ENCODE peak calls at places on chromosome 19, in seven cellular contexts. One of them, this sample, is unnamed.

GRCh38 chr19:18775586-18776287 is 15.4 kb downstream of the COMP start:
- DNase-seq in pancreas: peak; percentile 30
- DNase-seq in psoas muscle: no peak
- DNase-seq in heart right ventricle: no peak
- DNase-seq in thoracic aorta: no peak
- DNase-seq in adrenal gland: peak; percentile 58
- DNase-seq in testis: no peak
- DNase-seq in this sample: no peak

GRCh38 chr19:940591-941291 is 14.9 kb downstream of the ARID3A start:
- DNase-seq in heart right ventricle: no peak
- DNase-seq in psoas muscle: peak; percentile 83
- DNase-seq in testis: peak; percentile 81
- DNase-seq in adrenal gland: peak; percentile 76
- DNase-seq in thoracic aorta: peak; percentile 57
- DNase-seq in pancreas: peak; percentile 95
- DNase-seq in this sample: no peak

GRCh38 chr19:35549174-35549788 is 3.9 kb downstream of the TMEM147 start:
- DNase-seq in pancreas: no peak
- DNase-seq in testis: peak; percentile 39
- DNase-seq in psoas muscle: no peak
- DNase-seq in heart right ventricle: peak; percentile 55
- DNase-seq in adrenal gland: peak; percentile 70
- DNase-seq in thoracic aorta: no peak
- DNase-seq in this sample: peak; percentile 62

GRCh38 chr19:40139533-40140287 is 49.0 kb upstream of the ZNF780A start:
- DNase-seq in heart right ventricle: no peak
- DNase-seq in thoracic aorta: no peak
- DNase-seq in testis: no peak
- DNase-seq in psoas muscle: no peak
- DNase-seq in adrenal gland: peak; percentile 25
- DNase-seq in pancreas: no peak
- DNase-seq in this sample: no peak

GRCh38 chr19:35545001-35545854 is at the start of gene TMEM147:
- DNase-seq in testis: peak; percentile 96
- DNase-seq in psoas muscle: peak; percentile 97
- DNase-seq in adrenal gland: peak; percentile 92
- DNase-seq in pancreas: peak; percentile 96
- DNase-seq in thoracic aorta: peak; percentile 79
- DNase-seq in heart right ventricle: peak; percentile 93
- DNase-seq in this sample: peak; percentile 91

GRCh38 chr19:52277471-52277870 is 8.1 kb downstream of the ZNF766 start:
- DNase-seq in thoracic aorta: no peak
- DNase-seq in testis: no peak
- DNase-seq in adrenal gland: no peak
- DNase-seq in heart right ventricle: no peak
- DNase-seq in psoas muscle: no peak
- DNase-seq in pancreas: no peak
- DNase-seq in this sample: no peak

GRCh38 chr19:38031423-38031770 is 124.4 kb downstream of the SIPA1L3 start:
- DNase-seq in thoracic aorta: no peak
- DNase-seq in pancreas: no peak
- DNase-seq in testis: no peak
- DNase-seq in psoas muscle: no peak
- DNase-seq in heart right ventricle: no peak
- DNase-seq in adrenal gland: no peak
- DNase-seq in this sample: no peak

GRCh38 chr19:16216744-16217670 is 19.3 kb downstream of the AP1M1 start:
- DNase-seq in psoas muscle: no peak
- DNase-seq in testis: no peak
- DNase-seq in heart right ventricle: no peak
- DNase-seq in pancreas: no peak
- DNase-seq in adrenal gland: no peak
- DNase-seq in thoracic aorta: no peak
- DNase-seq in this sample: no peak

GRCh38 chr19:2982983-2983350 is 5.6 kb downstream of the TLE6 start:
- DNase-seq in testis: peak; percentile 81
- DNase-seq in heart right ventricle: peak; percentile 81
- DNase-seq in adrenal gland: peak; percentile 90
- DNase-seq in thoracic aorta: peak; percentile 92
- DNase-seq in pancreas: peak; percentile 95
- DNase-seq in psoas muscle: peak; percentile 92
- DNase-seq in this sample: peak; percentile 63

GRCh38 chr19:48617146-48617937 is 1.6 kb downstream of the RPL18 start:
- DNase-seq in psoas muscle: no peak
- DNase-seq in pancreas: peak; percentile 47
- DNase-seq in adrenal gland: no peak
- DNase-seq in testis: no peak
- DNase-seq in thoracic aorta: no peak
- DNase-seq in heart right ventricle: no peak
- DNase-seq in this sample: no peak

GRCh38 chr19:44529541-44529940 is at the start of gene CEACAM20:
- DNase-seq in psoas muscle: no peak
- DNase-seq in thoracic aorta: no peak
- DNase-seq in adrenal gland: no peak
- DNase-seq in pancreas: no peak
- DNase-seq in heart right ventricle: no peak
- DNase-seq in testis: no peak
- DNase-seq in this sample: no peak

GRCh38 chr19:37361994-37362393 is 8.9 kb upstream of the ZNF527 start:
- DNase-seq in thoracic aorta: no peak
- DNase-seq in heart right ventricle: no peak
- DNase-seq in pancreas: no peak
- DNase-seq in psoas muscle: no peak
- DNase-seq in testis: no peak
- DNase-seq in adrenal gland: no peak
- DNase-seq in this sample: no peak

GRCh38 chr19:53308339-53308811 is 25.2 kb upstream of the ZNF845 start:
- DNase-seq in heart right ventricle: no peak
- DNase-seq in testis: peak; percentile 72
- DNase-seq in psoas muscle: no peak
- DNase-seq in adrenal gland: no peak
- DNase-seq in thoracic aorta: no peak
- DNase-seq in pancreas: peak; percentile 23
- DNase-seq in this sample: peak; percentile 79

GRCh38 chr19:48588670-48589399 is 17.7 kb upstream of the SPACA4 start:
- DNase-seq in adrenal gland: peak; percentile 88
- DNase-seq in pancreas: peak; percentile 94
- DNase-seq in psoas muscle: peak; percentile 95
- DNase-seq in thoracic aorta: peak; percentile 51
- DNase-seq in testis: peak; percentile 95
- DNase-seq in heart right ventricle: peak; percentile 89
- DNase-seq in this sample: peak; percentile 86

GRCh38 chr19:18340237-18340989 is at the start of gene PGPEP1:
- DNase-seq in adrenal gland: peak; percentile 61
- DNase-seq in testis: peak; percentile 76
- DNase-seq in pancreas: peak; percentile 79
- DNase-seq in heart right ventricle: peak; percentile 82
- DNase-seq in psoas muscle: peak; percentile 84
- DNase-seq in thoracic aorta: no peak
- DNase-seq in this sample: peak; percentile 70

GRCh38 chr19:3125900-3126524 is 9.8 kb upstream of the GNA15 start:
- DNase-seq in adrenal gland: peak; percentile 61
- DNase-seq in pancreas: peak; percentile 77
- DNase-seq in psoas muscle: peak; percentile 83
- DNase-seq in testis: no peak
- DNase-seq in thoracic aorta: no peak
- DNase-seq in heart right ventricle: peak; percentile 58
- DNase-seq in this sample: peak; percentile 75

GRCh38 chr19:17420267-17420924 is 549 bp downstream of the MVB12A start:
- DNase-seq in thoracic aorta: no peak
- DNase-seq in testis: peak; percentile 55
- DNase-seq in adrenal gland: peak; percentile 68
- DNase-seq in pancreas: peak; percentile 57
- DNase-seq in psoas muscle: peak; percentile 64
- DNase-seq in heart right ventricle: peak; percentile 34
- DNase-seq in this sample: peak; percentile 65

GRCh38 chr19:11257827-11258380 is 4.4 kb downstream of the DOCK6 start:
- DNase-seq in adrenal gland: no peak
- DNase-seq in thoracic aorta: no peak
- DNase-seq in psoas muscle: no peak
- DNase-seq in testis: no peak
- DNase-seq in heart right ventricle: no peak
- DNase-seq in pancreas: no peak
- DNase-seq in this sample: no peak

GRCh38 chr19:2041686-2042484 is 9.2 kb downstream of the MKNK2 start:
- DNase-seq in psoas muscle: peak; percentile 99
- DNase-seq in adrenal gland: peak; percentile 99
- DNase-seq in thoracic aorta: peak; percentile 90
- DNase-seq in heart right ventricle: peak; percentile 95
- DNase-seq in testis: peak; percentile 97
- DNase-seq in pancreas: peak; percentile 100
- DNase-seq in this sample: peak; percentile 99

GRCh38 chr19:38975214-38975860 is at the start of gene FBXO17:
- DNase-seq in thoracic aorta: no peak
- DNase-seq in heart right ventricle: peak; percentile 26
- DNase-seq in adrenal gland: peak; percentile 28
- DNase-seq in testis: peak; percentile 49
- DNase-seq in pancreas: peak; percentile 60
- DNase-seq in psoas muscle: peak; percentile 65
- DNase-seq in this sample: peak; percentile 77

GRCh38 chr19:28154077-28154476 is 1058.9 kb downstream of the UQCRFS1 start:
- DNase-seq in psoas muscle: no peak
- DNase-seq in pancreas: no peak
- DNase-seq in heart right ventricle: no peak
- DNase-seq in thoracic aorta: no peak
- DNase-seq in adrenal gland: no peak
- DNase-seq in testis: no peak
- DNase-seq in this sample: no peak

GRCh38 chr19:16244091-16244490 is 46.4 kb downstream of the AP1M1 start:
- DNase-seq in testis: no peak
- DNase-seq in psoas muscle: no peak
- DNase-seq in adrenal gland: no peak
- DNase-seq in thoracic aorta: no peak
- DNase-seq in pancreas: no peak
- DNase-seq in heart right ventricle: no peak
- DNase-seq in this sample: no peak

DNA sequence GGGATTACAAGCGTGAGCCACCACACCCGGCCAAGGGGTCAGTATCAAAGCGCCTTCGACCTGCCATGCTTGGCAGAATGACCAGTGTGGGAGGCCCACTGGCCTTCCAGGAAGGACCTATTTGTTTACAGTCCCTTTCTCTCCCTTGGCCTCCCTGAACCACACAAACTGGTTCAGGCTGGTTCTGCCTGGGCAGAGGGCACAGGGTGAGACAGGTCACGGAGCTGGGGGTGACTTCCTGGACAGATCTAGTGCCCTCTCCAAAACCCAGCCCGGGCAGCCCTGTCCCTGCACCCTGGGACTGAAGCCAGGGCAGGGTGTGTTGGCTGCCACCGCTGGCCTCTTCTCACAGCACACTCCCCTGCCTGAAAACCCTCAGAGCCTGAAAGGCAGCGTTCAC is 11.3 kb downstream of the PLEKHF1 start:
- DNase-seq in testis: peak; percentile 53
- DNase-seq in pancreas: no peak
- DNase-seq in thoracic aorta: no peak
- DNase-seq in adrenal gland: no peak
- DNase-seq in psoas muscle: peak; percentile 83
- DNase-seq in heart right ventricle: peak; percentile 55
- DNase-seq in this sample: no peak
- H3K9me3 ChIP-seq in testis: no peaks in the 10 kb centered on the region
- H3K9me3 ChIP-seq in pancreas: no peaks in the 10 kb centered on the region
- H3K9me3 ChIP-seq in thoracic aorta: no peaks in the 10 kb centered on the region
- H3K9me3 ChIP-seq in adrenal gland: no peaks in the 10 kb centered on the region
- H3K9me3 ChIP-seq in psoas muscle: no peaks in the 10 kb centered on the region
- H3K9me3 ChIP-seq in heart right ventricle: no peaks in the 10 kb centered on the region
- H3K9me3 ChIP-seq in this sample: no peaks in the 10 kb centered on the region

DNA sequence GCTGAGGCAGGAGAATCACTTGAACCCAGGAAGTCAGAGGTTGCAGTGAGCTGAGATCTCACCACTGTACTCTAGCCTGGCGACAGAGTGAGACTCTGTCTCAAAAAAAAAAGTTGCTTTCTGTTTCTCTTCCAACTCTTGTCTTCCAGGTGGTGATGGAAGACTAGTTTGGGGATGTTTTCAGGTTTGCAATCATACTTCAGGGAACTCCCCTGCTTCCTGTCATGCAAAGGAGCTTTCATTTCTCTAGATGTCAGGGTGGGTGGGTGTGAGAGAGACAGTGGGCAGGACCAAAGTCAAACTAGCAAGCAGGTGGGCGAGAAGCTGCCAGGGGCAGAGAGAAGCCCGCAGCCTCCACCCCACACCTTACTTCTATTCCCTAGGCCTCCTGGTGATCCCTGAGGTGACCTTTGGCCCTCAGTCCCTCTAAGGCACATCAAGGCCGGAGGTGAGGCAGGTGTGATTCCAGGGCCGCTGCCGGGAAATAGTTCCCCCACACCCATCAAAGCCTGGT is 25.7 kb downstream of the CCNE1 start:
- DNase-seq in psoas muscle: peak; percentile 30
- DNase-seq in heart right ventricle: no peak
- DNase-seq in adrenal gland: no peak
- DNase-seq in testis: no peak
- DNase-seq in pancreas: no peak
- DNase-seq in thoracic aorta: no peak
- DNase-seq in this sample: no peak
- H3K27ac ChIP-seq in psoas muscle: no peak overlapping the region
- H3K27ac ChIP-seq in heart right ventricle: no peak overlapping the region
- H3K27ac ChIP-seq in adrenal gland: no peak overlapping the region
- H3K27ac ChIP-seq in testis: no peak overlapping the region
- H3K27ac ChIP-seq in pancreas: no peak overlapping the region
- H3K27ac ChIP-seq in thoracic aorta: no peak overlapping the region
- H3K27ac ChIP-seq in this sample: no peak overlapping the region

DNA sequence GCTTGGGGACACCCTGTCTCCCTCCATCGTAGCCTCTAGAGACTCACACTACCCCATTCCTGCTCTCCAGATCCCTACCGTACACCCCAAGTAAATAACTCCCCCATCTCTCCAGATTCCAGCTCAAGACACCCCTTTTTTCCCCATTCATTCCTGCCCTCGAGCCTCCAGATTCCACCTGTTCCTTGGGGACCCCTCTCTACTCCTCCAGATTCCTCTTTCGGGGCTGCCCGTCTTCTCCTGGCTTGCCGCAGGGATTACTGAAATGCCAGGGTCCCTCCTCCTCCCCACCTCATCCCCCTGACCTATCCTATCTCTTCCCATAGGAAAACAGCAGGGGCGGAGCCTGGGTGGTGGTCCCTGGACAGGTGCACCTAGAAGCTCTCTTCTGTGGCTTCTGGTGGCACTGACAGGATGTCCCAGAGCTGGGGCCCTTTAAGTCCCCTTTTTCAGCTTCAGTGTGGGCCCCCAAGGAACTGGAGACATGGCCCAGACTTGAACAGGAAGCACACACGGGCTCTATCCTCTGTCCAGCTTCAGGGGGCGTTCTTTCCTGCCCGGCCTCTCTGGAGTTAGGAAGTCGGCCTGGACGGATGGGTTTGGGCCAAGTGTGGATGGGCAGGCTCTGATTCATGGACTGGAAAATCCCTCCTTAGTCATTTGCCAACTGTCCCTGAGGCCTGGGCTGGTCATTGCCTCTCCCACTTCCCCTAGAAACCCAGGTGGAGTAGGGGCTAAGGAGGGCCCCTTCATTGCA is 1.2 kb downstream of the ZSWIM4 start:
- DNase-seq in pancreas: no peak
- DNase-seq in adrenal gland: peak; percentile 92
- DNase-seq in psoas muscle: peak; percentile 88
- DNase-seq in testis: peak; percentile 56
- DNase-seq in thoracic aorta: peak; percentile 77
- DNase-seq in heart right ventricle: peak; percentile 84
- DNase-seq in this sample: peak; percentile 30
- H3K4me3 ChIP-seq in pancreas: peak overlapping the region; percentile 80
- H3K4me3 ChIP-seq in adrenal gland: no peak overlapping the region
- H3K4me3 ChIP-seq in psoas muscle: peak overlapping the region; percentile 79
- H3K4me3 ChIP-seq in testis: no peak overlapping the region
- H3K4me3 ChIP-seq in thoracic aorta: peak overlapping the region; percentile 99
- H3K4me3 ChIP-seq in heart right ventricle: peak overlapping the region; percentile 73
- H3K4me3 ChIP-seq in this sample: peak overlapping the region; percentile 56

GRCh38 chr19:7076151-7076550 is 6.6 kb downstream of the ZNF557 start:
- DNase-seq in pancreas: no peak
- DNase-seq in thoracic aorta: no peak
- DNase-seq in adrenal gland: no peak
- DNase-seq in psoas muscle: no peak
- DNase-seq in heart right ventricle: no peak
- DNase-seq in testis: no peak
- DNase-seq in this sample: no peak
- H3K9me3 ChIP-seq in pancreas: no peaks in the 10 kb centered on the region
- H3K9me3 ChIP-seq in thoracic aorta: peaks cover 58% of the 10 kb centered on the region
- H3K9me3 ChIP-seq in adrenal gland: no peaks in the 10 kb centered on the region
- H3K9me3 ChIP-seq in psoas muscle: peaks cover 37% of the 10 kb centered on the region
- H3K9me3 ChIP-seq in heart right ventricle: peaks cover 7% of the 10 kb centered on the region
- H3K9me3 ChIP-seq in testis: no peaks in the 10 kb centered on the region
- H3K9me3 ChIP-seq in this sample: peaks cover 12% of the 10 kb centered on the region

This sample was measured in WERI-Rb-1.